ENCODE peak calls at places on chromosomes 6 and 20, in five cellular contexts. X, T, W, P and S are unnamed samples.

GRCh38 chr6:80151641-80152040 is 45.2 kb downstream of the BCKDHB start:
- DNase-seq in P (no peak), T (no peak), X (no peak), W (no peak), S (no peak)

GRCh38 chr20:14617123-14617522 is 279.7 kb upstream of the FLRT3 start:
- DNase-seq in W (no peak), P (no peak), T (no peak), X (no peak), S (peak)

GRCh38 chr6:26020983-26021349 is 58.4 kb downstream of the TRIM38 start:
- DNase-seq in X (no peak), P (no peak), W (peak), T (peak), S (no peak)

GRCh38 chr6:108156180-108156937 is 9.5 kb upstream of the NR2E1 start:
- DNase-seq in X (no peak), W (no peak), P (no peak), T (no peak), S (no peak)

GRCh38 chr6:29995346-29995777 is 53.0 kb downstream of the HLA-A start:
- DNase-seq in T (no peak), X (no peak), P (no peak), W (no peak), S (peak)

GRCh38 chr20:24962510-24962909 is 13.4 kb downstream of the CST7 start:
- DNase-seq in X (no peak), P (no peak), W (no peak), T (no peak), S (no peak)

GRCh38 chr20:25685276-25686080 is 11.2 kb downstream of the ZNF337 start:
- DNase-seq in P (no peak), T (no peak), W (peak), X (no peak), S (no peak)

GRCh38 chr20:7214081-7214740 is 446.7 kb downstream of the BMP2 start:
- DNase-seq in P (no peak), T (no peak), W (no peak), X (no peak), S (no peak)

GRCh38 chr6:24451581-24452041 is 37.8 kb downstream of the GPLD1 start:
- DNase-seq in X (no peak), W (no peak), T (no peak), P (no peak), S (no peak)

DNA sequence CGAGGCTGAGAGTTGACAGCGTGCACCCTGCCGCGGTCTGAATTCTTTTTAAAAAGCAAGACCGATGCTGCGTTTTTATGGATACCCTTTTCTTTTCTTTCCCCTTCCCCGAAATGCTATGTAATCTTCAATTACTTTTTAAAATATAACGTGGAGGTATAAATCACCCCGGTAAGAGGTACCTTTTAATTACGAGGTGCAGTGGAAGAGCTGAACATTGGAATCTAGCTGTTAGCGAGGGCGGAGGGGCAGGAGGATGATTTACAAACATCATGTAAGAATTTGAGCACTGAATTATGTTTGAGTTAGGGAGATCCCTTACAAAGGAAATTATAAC is 1.2 kb downstream of the EYA2 start:
- DNase-seq in X (no peak), P (no peak), W (no peak), T (no peak), S (no peak)
- H3K4me3 ChIP-seq in X (peak), P (peak), W (peak), T (no peak), S (peak)

GRCh38 chr6:402901-403658 is 11.5 kb downstream of the IRF4 start:
- DNase-seq in T (no peak), P (no peak), X (no peak), W (peak), S (no peak)
- H3K4me3 ChIP-seq in T (no peak), P (no peak), X (no peak), W (no peak), S (no peak)

DNA sequence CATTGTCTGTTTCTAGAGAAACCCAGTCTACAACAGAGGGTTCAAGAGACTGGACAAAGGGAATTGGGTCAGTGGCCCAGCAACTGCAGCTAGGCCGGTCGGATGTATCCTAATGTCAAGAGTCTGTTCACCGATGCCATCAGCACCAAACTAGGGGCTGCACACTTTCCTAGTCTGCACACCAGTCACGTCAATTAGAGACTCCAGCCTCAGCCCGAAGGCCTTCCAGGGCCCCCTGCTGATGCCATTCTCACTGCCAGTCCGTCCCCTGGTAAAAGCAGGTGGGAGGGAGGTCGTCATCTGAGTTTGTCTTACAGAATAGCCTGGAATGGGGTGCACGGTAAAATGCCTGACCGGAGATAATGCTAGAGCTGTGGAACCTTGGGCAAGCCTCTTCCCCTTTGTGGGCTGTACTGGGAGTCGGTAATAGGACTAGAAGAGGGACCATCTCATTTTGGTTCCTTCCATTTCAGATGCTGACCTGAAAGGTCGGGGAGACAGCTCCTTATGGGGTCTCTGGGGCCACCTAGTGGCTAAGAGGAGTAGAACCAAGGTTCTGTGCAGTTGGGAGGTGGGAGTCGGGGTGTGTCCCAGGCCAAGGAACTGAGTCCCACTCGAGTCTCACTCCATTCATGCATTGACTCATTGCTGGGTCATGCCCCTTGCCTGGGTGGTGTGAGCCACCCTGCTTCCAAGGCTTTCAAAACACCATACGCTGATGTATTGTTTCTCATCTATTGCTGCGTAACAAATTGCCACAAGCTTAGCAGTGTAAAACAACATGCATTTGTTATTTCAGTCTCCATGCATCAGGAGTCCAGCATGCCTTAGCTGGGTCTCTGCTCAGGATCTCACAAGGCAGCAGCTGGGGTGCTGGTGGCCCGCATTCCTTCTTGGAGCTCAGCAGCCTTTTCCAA is 5.1 kb downstream of the SOX12 start:
- DNase-seq in P (no peak), T (no peak), W (peak), X (no peak), S (no peak)
- H3K4me3 ChIP-seq in P (no peak), T (no peak), W (no peak), X (no peak), S (no peak)

DNA sequence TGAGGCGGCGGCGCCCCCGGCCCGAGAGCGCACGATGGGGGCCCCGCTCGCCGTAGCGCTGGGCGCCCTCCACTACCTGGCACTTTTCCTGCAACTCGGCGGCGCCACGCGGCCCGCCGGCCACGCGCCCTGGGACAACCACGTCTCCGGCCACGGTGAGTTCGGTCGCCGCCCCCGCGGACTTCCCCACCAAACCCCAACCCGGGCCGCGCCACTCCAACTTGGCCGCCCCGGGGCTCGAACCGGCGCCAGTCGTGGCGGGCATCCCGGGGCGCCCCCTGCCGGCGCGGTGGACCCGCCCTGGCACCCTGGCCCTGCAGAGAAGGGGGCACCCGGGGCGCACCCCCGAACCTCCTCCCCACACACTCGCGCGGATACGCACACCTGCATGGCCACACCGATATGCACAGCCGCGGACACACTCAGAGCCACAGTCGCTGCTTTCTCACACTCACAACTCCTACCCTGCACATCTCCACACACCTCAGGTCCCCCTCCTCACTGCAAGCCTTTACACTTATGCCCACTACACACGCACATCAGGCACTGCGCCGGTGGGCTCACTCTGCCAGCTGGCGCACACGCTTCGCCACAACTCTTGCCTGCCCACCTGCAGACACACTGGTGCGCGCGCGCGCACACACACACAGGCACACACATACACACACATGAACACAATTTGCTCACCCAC is 535 bp downstream of the VSTM2L start:
- DNase-seq in T (no peak), W (no peak), P (no peak), X (no peak), S (no peak)
- H3K4me3 ChIP-seq in T (no peak), W (peak), P (peak), X (peak), S (peak)

GRCh38 chr6:88144637-88145297 is 21.4 kb downstream of the CNR1 start:
- DNase-seq in W (no peak), P (no peak), T (no peak), X (no peak), S (no peak)

GRCh38 chr6:88143768-88144167 is 22.4 kb downstream of the CNR1 start:
- DNase-seq in T (no peak), W (no peak), P (no peak), X (no peak), S (no peak)

GRCh38 chr6:88142299-88142668 is 23.9 kb downstream of the CNR1 start:
- DNase-seq in P (no peak), W (no peak), X (no peak), T (no peak), S (no peak)

GRCh38 chr6:88145298-88145963 is 20.7 kb downstream of the CNR1 start:
- DNase-seq in P (no peak), T (no peak), W (peak), X (no peak), S (no peak)

DNA sequence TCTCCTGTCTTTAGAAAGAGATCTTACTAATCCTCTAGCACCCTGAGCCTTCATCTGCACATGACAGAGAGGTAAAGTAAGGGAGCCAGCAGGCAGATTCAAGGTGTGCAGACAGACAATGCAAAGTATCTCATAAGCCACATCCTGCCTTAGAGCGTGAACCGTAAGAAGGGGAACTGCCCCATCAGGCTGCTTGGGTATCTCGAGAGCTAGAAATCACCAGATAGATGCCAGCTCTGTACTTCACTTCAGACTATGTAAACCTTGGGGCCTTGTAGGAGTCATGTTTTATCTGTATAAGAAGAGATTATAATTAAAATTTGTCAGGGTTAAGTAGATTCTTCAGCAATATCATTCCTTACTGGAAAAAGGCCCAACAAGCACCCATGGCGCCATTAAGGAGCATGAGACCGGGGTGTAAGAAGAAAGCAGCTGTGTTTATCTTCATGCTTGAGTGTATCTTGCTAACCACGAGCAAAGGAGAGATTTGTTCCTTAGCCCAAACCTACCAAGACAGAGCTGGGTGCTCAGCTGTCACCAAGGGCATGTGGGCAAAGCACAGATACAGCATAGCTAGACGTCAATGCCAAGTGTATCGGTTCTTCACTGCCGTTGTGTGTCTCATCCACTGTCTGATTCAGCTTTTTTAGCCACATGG is 24.4 kb downstream of the CNR1 start:
- DNase-seq in T (no peak), P (no peak), X (no peak), W (peak), S (no peak)
- H3K4me3 ChIP-seq in T (no peak), P (no peak), X (no peak), W (no peak), S (no peak)

GRCh38 chr6:133814797-133815196 is 74.1 kb upstream of the TCF21 start:
- DNase-seq in W (no peak), X (no peak), P (no peak), T (peak), S (peak)
- H3K4me3 ChIP-seq in W (no peak), X (no peak), P (no peak), T (no peak), S (no peak)

DNA sequence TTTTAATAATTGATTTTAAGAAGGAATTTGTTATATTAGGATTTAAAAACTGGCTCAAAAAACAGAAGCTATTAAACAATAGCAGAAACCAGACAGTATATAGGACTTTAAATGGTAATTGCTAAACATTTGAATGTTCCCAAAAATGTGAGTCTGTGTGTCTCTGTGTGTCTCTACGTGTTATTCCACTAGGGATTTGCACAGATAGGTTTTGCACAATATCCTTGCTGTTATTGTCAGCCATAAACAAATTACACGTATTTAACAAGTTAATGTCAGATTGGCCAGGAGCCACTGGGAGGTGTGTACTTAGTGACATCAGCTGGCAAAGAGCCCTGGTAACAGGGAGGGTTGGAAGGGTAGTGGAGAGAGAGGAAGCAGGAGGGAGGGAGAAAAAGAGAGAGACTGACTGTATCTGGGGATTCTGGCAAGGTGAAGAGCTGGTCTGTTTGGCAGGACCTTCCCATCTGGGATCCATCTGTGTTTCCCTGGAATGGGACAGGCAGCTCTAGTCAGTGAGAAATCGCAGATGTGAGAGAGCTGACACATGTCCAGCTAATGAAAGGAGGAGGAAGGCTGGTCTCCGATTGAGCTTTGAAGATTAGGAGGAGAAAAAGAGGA is 72.2 kb downstream of the CBFA2T2 start:
- DNase-seq in W (no peak), P (peak), T (peak), X (peak), S (peak)
- H3K4me3 ChIP-seq in W (no peak), P (no peak), T (no peak), X (no peak), S (peak)